ENCODE peak calls at places on chromosomes 11 and 22, in four cellular contexts. W is IMR-90, D is H1, B is K562. V is an unnamed sample.

GRCh38 chr11:6433998-6434650 is 6.7 kb downstream of the HPX start:
- DNase-seq in W (no peak), D (no peak), B (no peak), V (no peak)

GRCh38 chr22:39526736-39527171 is 5.8 kb downstream of the RPS19BP1 start:
- DNase-seq in W (no peak), D (no peak), B (no peak), V (no peak)

GRCh38 chr11:130786987-130787688 is 129.1 kb downstream of the SNX19 start:
- DNase-seq in W (peak), D (no peak), B (no peak), V (no peak)

GRCh38 chr11:70860855-70861254 is 391.5 kb downstream of the SHANK2 start:
- DNase-seq in W (no peak), D (no peak), B (no peak), V (no peak)

GRCh38 chr11:94183886-94184264 is 55.2 kb downstream of the PANX1 start:
- DNase-seq in W (peak), D (peak), B (peak), V (peak)

GRCh38 chr11:84193706-84194105 is 907.5 kb upstream of the CCDC90B start:
- DNase-seq in W (no peak), D (no peak), B (no peak), V (no peak)

GRCh38 chr11:19232910-19233503 is 7.7 kb downstream of the E2F8 start:
- DNase-seq in W (peak), D (no peak), B (no peak), V (no peak)

GRCh38 chr11:112216591-112217105 is 9.6 kb upstream of the PTS start:
- DNase-seq in W (peak), D (no peak), B (no peak), V (no peak)

GRCh38 chr11:2885017-2885675 is 429 bp downstream of the CDKN1C start:
- DNase-seq in W (peak), D (no peak), B (peak), V (no peak)

GRCh38 chr11:720642-721346 is 14.8 kb downstream of the EPS8L2 start:
- DNase-seq in W (peak), D (no peak), B (peak), V (no peak)

GRCh38 chr11:103170865-103171264 is 61.6 kb downstream of the DYNC2H1 start:
- DNase-seq in W (peak), D (no peak), B (no peak), V (no peak)

GRCh38 chr11:124115782-124116616 is 749 bp downstream of the VWA5A start:
- DNase-seq in W (no peak), D (no peak), B (no peak), V (no peak)

GRCh38 chr22:30115705-30116104 is 35.4 kb downstream of the HORMAD2 start:
- DNase-seq in W (peak), D (no peak), B (no peak), V (no peak)

GRCh38 chr11:35105319-35106063 is 33.5 kb upstream of the CD44 start:
- DNase-seq in W (no peak), D (no peak), B (no peak), V (no peak)

GRCh38 chr11:8532475-8532874 is 61.6 kb downstream of the STK33 start:
- DNase-seq in W (no peak), D (no peak), B (no peak), V (peak)

GRCh38 chr11:72553748-72554147 is 119.4 kb upstream of the CLPB start:
- DNase-seq in W (no peak), D (peak), B (peak), V (no peak)

GRCh38 chr22:42581762-42582716 is 28.3 kb downstream of the SERHL2 start:
- DNase-seq in W (peak), D (peak), B (peak), V (peak)

GRCh38 chr11:101254037-101254436 is 124.4 kb upstream of the PGR start:
- DNase-seq in W (no peak), D (no peak), B (no peak), V (no peak)

GRCh38 chr11:130431337-130431773 is 2.9 kb upstream of the ADAMTS8 start:
- DNase-seq in W (peak), D (peak), B (peak), V (no peak)

GRCh38 chr11:72238040-72238450 is 5.9 kb downstream of the PHOX2A start:
- DNase-seq in W (peak), D (peak), B (peak), V (no peak)

GRCh38 chr11:83088965-83089364 is 17.3 kb upstream of the RAB30 start:
- DNase-seq in W (no peak), D (no peak), B (no peak), V (no peak)

GRCh38 chr11:2825261-2825885 is 60.2 kb downstream of the CDKN1C start:
- DNase-seq in W (peak), D (no peak), B (peak), V (no peak)

GRCh38 chr22:47409501-47410275 is 647.2 kb downstream of the TBC1D22A start:
- DNase-seq in W (no peak), D (no peak), B (no peak), V (no peak)

GRCh38 chr22:28869736-28870135 is 13.6 kb upstream of the ZNRF3 start:
- DNase-seq in W (no peak), D (no peak), B (no peak), V (no peak)

GRCh38 chr22:49930596-49931412 is 12.4 kb downstream of the CRELD2 start:
- DNase-seq in W (peak), D (no peak), B (no peak), V (peak)

GRCh38 chr22:30627480-30627879 is 8.1 kb upstream of the SLC35E4 start:
- DNase-seq in W (no peak), D (no peak), B (no peak), V (no peak)

GRCh38 chr22:23791737-23792645 is 5.2 kb downstream of the SMARCB1 start:
- DNase-seq in W (no peak), D (no peak), B (no peak), V (no peak)

GRCh38 chr11:134275534-134276395 is at the start of gene GLB1L3:
- DNase-seq in W (no peak), D (no peak), B (peak), V (no peak)

GRCh38 chr22:31345331-31346254 is 553 bp downstream of the PATZ1 start:
- DNase-seq in W (peak), D (peak), B (peak), V (peak)

GRCh38 chr11:35313066-35313765 is 106.1 kb downstream of the SLC1A2 start:
- DNase-seq in W (no peak), D (no peak), B (no peak), V (peak)

GRCh38 chr11:11020747-11021149 is 162.9 kb upstream of the ZBED5 start:
- DNase-seq in W (peak), D (no peak), B (peak), V (no peak)

GRCh38 chr22:45159652-45160462 is 3.9 kb upstream of the NUP50 start:
- DNase-seq in W (peak), D (no peak), B (no peak), V (no peak)

GRCh38 chr11:67345949-67346819 is 7.2 kb downstream of the POLD4 start:
- DNase-seq in W (peak), D (no peak), B (no peak), V (peak)

GRCh38 chr11:73729594-73730206 is 31.2 kb downstream of the RAB6A start:
- DNase-seq in W (no peak), D (peak), B (peak), V (no peak)
- TF ChIP-seq CHD1 in W (no peak), D (no peak), B (no peak), V (no peak)

DNA sequence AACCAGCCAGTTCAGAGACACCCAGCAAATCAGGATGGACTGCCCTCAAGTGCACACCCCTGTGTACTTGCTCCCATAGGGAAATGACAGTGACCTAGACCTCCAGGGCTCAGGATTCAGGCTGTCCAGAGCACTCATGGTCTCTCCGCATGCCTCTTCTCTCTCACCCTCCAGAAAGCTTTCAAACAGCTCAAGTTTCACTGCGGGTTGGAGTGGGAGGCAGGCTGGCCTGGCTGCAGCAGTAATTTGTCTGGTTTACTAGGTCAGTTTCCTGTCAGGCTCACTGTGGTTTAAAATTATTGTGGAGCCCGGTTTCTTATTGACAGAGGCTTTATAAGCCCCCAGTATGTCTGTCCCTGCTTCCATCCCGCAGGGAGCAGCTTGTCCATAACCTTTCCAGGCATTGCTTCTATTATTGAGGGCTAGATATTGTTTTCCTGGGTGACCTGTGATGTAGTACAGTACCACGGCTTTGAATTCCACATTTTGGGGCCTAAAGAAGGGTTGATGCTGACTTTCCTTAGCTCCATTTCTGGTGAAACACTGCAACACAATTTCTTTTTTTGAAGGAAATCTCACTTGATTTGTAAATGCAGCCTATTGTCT is 235.3 kb upstream of the SORL1-AS1 start:
- DNase-seq in W (peak), D (no peak), B (no peak), V (no peak)
- TF ChIP-seq CHD1 in W (no peak), D (no peak), B (no peak), V (no peak)

GRCh38 chr11:57283231-57283990 is 41.3 kb downstream of the TNKS1BP1 start:
- DNase-seq in W (no peak), D (no peak), B (no peak), V (no peak)
- TF ChIP-seq CHD1 in W (no peak), D (no peak), B (no peak), V (no peak)

GRCh38 chr11:95563859-95564258 is 225.7 kb downstream of the FAM76B start:
- DNase-seq in W (no peak), D (no peak), B (no peak), V (no peak)

GRCh38 chr11:95566151-95566670 is 223.4 kb downstream of the FAM76B start:
- DNase-seq in W (no peak), D (no peak), B (no peak), V (no peak)

GRCh38 chr11:95567685-95568084 is 221.9 kb downstream of the FAM76B start:
- DNase-seq in W (peak), D (no peak), B (no peak), V (no peak)

GRCh38 chr11:95563173-95563572 is 226.4 kb downstream of the FAM76B start:
- DNase-seq in W (peak), D (no peak), B (no peak), V (no peak)

GRCh38 chr11:95565692-95566091 is 223.9 kb downstream of the FAM76B start:
- DNase-seq in W (no peak), D (no peak), B (no peak), V (no peak)
- TF ChIP-seq CHD1 in W (no peak), D (no peak), B (no peak), V (no peak)

GRCh38 chr11:64339754-64340408 is at the start of gene CCDC88B:
- DNase-seq in W (no peak), D (no peak), B (no peak), V (no peak)
- TF ChIP-seq CHD1 in W (no peak), D (no peak), B (no peak), V (no peak)

V was measured in GM12878.